ENCODE peak calls at places on chromosome 4, in six cellular contexts. J, M, V, T, I and Y are unnamed samples. For H3K4me1, the result is how much of the 10 kb centered on the place peaks cover.

GRCh38 chr4:182752158-182752910 is 164.9 kb downstream of the DCTD start:
- DNase-seq in J (no peak), M (peak), V (no peak), T (no peak), I (no peak), Y (no peak)

GRCh38 chr4:144646523-144647094 is 653 bp downstream of the HHIP start:
- DNase-seq in J (no peak), M (no peak), V (no peak), T (no peak), I (no peak), Y (peak)

GRCh38 chr4:182354867-182355266 is 111.7 kb downstream of the TENM3 start:
- DNase-seq in J (no peak), M (no peak), V (no peak), T (no peak), I (no peak), Y (no peak)

GRCh38 chr4:52914051-52914605 is 52.0 kb downstream of the RASL11B start:
- DNase-seq in J (no peak), M (no peak), V (no peak), T (no peak), I (peak), Y (no peak)

GRCh38 chr4:109294468-109295020 is 7.9 kb downstream of the COL25A1 start:
- DNase-seq in J (no peak), M (no peak), V (no peak), T (no peak), I (no peak), Y (no peak)

GRCh38 chr4:61200195-61200990 is at the start of gene ADGRL3:
- DNase-seq in J (no peak), M (peak), V (no peak), T (no peak), I (no peak), Y (peak)

GRCh38 chr4:176236909-176237308 is 32.1 kb downstream of the ASB5 start:
- DNase-seq in J (no peak), M (no peak), V (no peak), T (no peak), I (no peak), Y (no peak)

GRCh38 chr4:145736241-145736831 is 56.4 kb downstream of the C4orf51 start:
- DNase-seq in J (no peak), M (no peak), V (no peak), T (no peak), I (no peak), Y (no peak)

GRCh38 chr4:79049840-79050520 is 110.7 kb upstream of the PAQR3 start:
- DNase-seq in J (no peak), M (no peak), V (no peak), T (no peak), I (no peak), Y (no peak)

GRCh38 chr4:54937501-54937900 is 187.9 kb downstream of the KDR start:
- DNase-seq in J (no peak), M (no peak), V (peak), T (no peak), I (no peak), Y (no peak)

GRCh38 chr4:10589808-10590207 is 94.8 kb downstream of the CLNK start:
- DNase-seq in J (no peak), M (no peak), V (no peak), T (no peak), I (no peak), Y (no peak)

GRCh38 chr4:48943387-48943786 is 36.8 kb upstream of the OCIAD2 start:
- DNase-seq in J (peak), M (no peak), V (peak), T (no peak), I (peak), Y (no peak)

GRCh38 chr4:101670897-101671296 is 119.6 kb upstream of the BANK1 start:
- DNase-seq in J (no peak), M (no peak), V (no peak), T (no peak), I (no peak), Y (no peak)

GRCh38 chr4:185730849-185731608 is 81.0 kb downstream of the SORBS2 start:
- DNase-seq in J (no peak), M (no peak), V (no peak), T (no peak), I (no peak), Y (no peak)

GRCh38 chr4:185721190-185721948 is 90.6 kb downstream of the SORBS2 start:
- DNase-seq in J (no peak), M (no peak), V (no peak), T (no peak), I (peak), Y (no peak)

GRCh38 chr4:150255610-150256580 is 177.7 kb downstream of the DCLK2 start:
- DNase-seq in J (no peak), M (no peak), V (no peak), T (no peak), I (no peak), Y (no peak)

GRCh38 chr4:110617095-110617494 is 5.8 kb downstream of the PITX2 start:
- DNase-seq in J (no peak), M (no peak), V (no peak), T (no peak), I (no peak), Y (no peak)

GRCh38 chr4:42655921-42656735 is 777 bp downstream of the ATP8A1 start:
- DNase-seq in J (no peak), M (no peak), V (no peak), T (no peak), I (peak), Y (peak)

GRCh38 chr4:175054980-175055379 is 136.8 kb downstream of the ADAM29 start:
- DNase-seq in J (no peak), M (peak), V (peak), T (no peak), I (no peak), Y (peak)

GRCh38 chr4:88812420-88812819 is 114.8 kb upstream of the NAP1L5 start:
- DNase-seq in J (no peak), M (no peak), V (no peak), T (no peak), I (no peak), Y (no peak)

GRCh38 chr4:118680808-118681207 is 4.4 kb upstream of the METTL14 start:
- DNase-seq in J (no peak), M (no peak), V (no peak), T (no peak), I (no peak), Y (no peak)

GRCh38 chr4:88747351-88747750 is 49.7 kb upstream of the NAP1L5 start:
- DNase-seq in J (no peak), M (no peak), V (no peak), T (no peak), I (no peak), Y (no peak)

GRCh38 chr4:100311181-100311580 is 120.9 kb upstream of the DDIT4L start:
- DNase-seq in J (peak), M (no peak), V (no peak), T (no peak), I (no peak), Y (no peak)

GRCh38 chr4:143438710-143439109 is 74.8 kb upstream of the SMARCA5 start:
- DNase-seq in J (no peak), M (no peak), V (no peak), T (no peak), I (no peak), Y (no peak)

GRCh38 chr4:38581708-38582107 is 82.3 kb upstream of the KLF3 start:
- DNase-seq in J (no peak), M (no peak), V (no peak), T (no peak), I (no peak), Y (no peak)

GRCh38 chr4:5774416-5775056 is 63.5 kb downstream of the EVC start:
- DNase-seq in J (no peak), M (no peak), V (no peak), T (no peak), I (no peak), Y (peak)

GRCh38 chr4:81304871-81305270 is 89.8 kb upstream of the PRKG2 start:
- DNase-seq in J (no peak), M (no peak), V (no peak), T (no peak), I (no peak), Y (no peak)

GRCh38 chr4:5760246-5760645 is 49.2 kb downstream of the EVC start:
- DNase-seq in J (no peak), M (no peak), V (no peak), T (no peak), I (no peak), Y (no peak)

DNA sequence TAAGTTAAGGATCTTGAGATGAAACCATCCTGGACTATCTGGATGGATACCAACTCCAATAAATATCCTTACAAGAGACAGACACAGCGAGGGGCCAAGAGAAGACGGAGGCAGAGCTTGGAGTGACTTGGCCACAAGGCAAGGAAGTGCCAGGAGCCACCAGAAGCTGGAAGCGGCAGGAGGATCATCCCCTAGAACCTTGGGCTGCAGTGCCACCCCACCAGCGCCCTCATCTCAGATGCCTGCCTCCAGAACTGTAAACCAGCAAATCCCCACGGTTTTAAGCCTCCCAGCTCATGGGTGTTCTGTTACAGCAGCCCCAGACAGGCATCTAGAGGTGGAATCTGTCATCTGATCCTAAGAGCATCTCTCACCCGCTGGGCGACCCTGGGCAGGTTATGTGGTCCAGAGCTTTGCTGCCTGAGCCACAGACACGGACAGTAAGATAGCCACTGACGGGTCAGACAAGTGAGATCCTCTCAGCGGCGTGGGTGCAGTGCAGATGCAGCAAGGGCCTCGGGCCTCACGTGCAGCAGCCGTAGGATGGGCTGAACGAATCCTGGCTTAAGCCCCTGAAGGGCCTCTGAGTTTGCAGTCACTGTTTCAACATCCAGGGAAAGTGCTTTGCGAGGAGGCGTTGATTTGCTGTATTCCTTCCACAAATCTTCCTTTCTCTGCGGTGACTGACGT is 25.1 kb upstream of the MXD4 start:
- DNase-seq in J (no peak), M (no peak), V (no peak), T (no peak), I (no peak), Y (no peak)
- H3K4me1 ChIP-seq in J (under half), M (under half), V (under half), T (under half), I (under half), Y (under half)

GRCh38 chr4:18111100-18111499 is 89.5 kb upstream of the LCORL start:
- DNase-seq in J (no peak), M (no peak), V (no peak), T (no peak), I (no peak), Y (no peak)
- TF ChIP-seq ZNF274 in J (no peak), M (no peak), V (no peak), T (no peak), I (no peak), Y (no peak)

GRCh38 chr4:113561758-113562157 is 199.8 kb downstream of the CAMK2D start:
- DNase-seq in J (no peak), M (no peak), V (no peak), T (no peak), I (no peak), Y (no peak)

GRCh38 chr4:113564493-113564892 is 197.0 kb downstream of the CAMK2D start:
- DNase-seq in J (no peak), M (no peak), V (no peak), T (no peak), I (no peak), Y (no peak)

GRCh38 chr4:113563691-113564378 is 197.7 kb downstream of the CAMK2D start:
- DNase-seq in J (no peak), M (no peak), V (no peak), T (no peak), I (no peak), Y (no peak)

GRCh38 chr4:113565702-113566012 is 195.9 kb downstream of the CAMK2D start:
- DNase-seq in J (no peak), M (no peak), V (no peak), T (no peak), I (no peak), Y (no peak)

DNA sequence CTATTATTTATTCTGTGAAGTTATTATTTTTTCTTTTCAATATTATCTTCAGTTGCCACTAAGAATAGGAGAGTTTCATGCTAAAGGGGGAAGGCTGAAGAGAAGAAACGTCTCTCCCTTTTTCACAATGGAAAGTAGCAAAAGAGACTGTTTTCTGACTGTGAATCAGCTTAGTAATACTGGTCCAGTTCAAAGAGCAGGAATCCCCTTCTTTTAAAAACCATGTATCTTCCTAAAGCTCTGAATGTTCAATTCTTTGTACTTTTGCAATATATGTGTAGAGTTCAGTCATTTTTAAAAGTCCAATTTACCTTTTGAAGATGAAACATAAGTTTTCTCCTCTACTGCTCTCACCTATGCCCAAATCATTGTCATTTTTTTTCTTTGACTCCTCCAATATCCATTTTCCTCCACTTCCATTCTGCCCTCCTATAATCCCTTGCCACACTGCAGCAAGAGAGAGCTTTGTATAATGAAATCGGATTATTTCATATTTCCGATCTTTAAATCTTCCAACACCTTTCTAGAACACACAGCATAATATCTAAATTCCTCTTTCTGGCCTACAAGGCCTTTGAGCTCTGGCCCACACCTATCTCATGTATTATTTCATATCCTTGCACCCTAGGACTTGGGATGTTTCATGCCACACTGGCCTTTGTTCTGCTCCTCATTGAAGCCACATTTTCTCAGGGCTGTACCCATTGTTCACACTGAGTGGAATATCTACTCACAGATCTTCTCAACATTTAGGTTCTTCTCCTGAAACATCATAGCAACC is 195.3 kb downstream of the CAMK2D start:
- DNase-seq in J (no peak), M (no peak), V (no peak), T (no peak), I (no peak), Y (no peak)
- H3K4me1 ChIP-seq in J (under half), M (under half), V (under half), T (under half), I (under half), Y (under half)

GRCh38 chr4:156889616-156890594 is 81.7 kb downstream of the PDGFC start:
- DNase-seq in J (no peak), M (no peak), V (no peak), T (no peak), I (no peak), Y (no peak)
- TF ChIP-seq ZNF274 in J (no peak), M (no peak), V (no peak), T (no peak), I (no peak), Y (no peak)

DNA sequence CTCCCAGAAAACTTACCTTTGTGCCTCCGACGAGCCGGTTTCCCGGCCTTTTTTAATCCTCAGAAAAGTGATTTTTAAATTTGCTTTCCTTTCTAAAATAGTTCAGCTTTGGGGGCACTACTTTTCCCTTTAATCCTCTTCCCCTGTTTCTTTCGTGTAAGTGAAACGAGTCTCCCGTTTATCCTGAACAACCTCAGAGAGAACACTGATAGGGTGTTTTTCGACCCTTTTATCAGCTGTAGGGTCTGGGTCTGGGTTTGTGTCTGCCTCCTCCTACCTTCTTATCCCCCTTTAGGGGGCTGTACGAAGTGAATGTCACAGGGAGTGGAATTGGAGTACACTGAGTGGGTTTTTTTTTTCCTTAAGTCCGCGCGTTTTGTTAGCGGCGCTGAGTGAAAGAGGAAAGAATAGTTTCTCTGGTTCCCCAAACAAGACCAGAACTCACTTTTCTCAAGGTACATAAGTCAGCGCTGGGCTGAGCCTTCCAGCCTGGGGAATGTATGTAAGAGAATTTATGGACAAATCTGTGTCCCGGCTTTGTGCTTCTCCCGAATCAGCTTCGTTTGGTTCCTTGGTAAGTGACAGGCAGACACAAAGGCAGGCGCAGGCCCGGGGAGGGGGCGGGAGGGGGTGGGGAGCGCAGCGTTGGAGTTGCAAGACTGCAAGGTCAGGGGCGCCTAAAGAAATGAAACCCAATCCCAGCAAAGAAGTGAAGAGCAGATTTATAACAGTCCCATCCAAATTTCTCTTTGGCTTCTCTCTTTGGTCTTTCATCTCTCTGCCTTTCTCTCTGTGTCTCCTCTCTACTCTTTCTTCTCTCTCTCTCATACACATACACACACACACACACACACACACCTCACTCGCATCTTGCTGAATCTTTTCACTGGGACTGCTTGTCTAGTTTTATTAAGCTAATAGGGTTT is 813 bp downstream of the TET2 start:
- DNase-seq in J (no peak), M (no peak), V (peak), T (no peak), I (peak), Y (no peak)
- H3K4me1 ChIP-seq in J (under half), M (under half), V (under half), T (under half), I (under half), Y (under half)

GRCh38 chr4:139559692-139560091 is 3.7 kb upstream of the SETD7 start:
- DNase-seq in J (no peak), M (no peak), V (no peak), T (no peak), I (no peak), Y (no peak)
- TF ChIP-seq ZNF274 in J (no peak), M (no peak), V (no peak), T (no peak), I (no peak), Y (no peak)